ENCODE peak calls at places on chromosomes 16 and 17, in six cellular contexts. B is dorsolateral prefrontal cortex, R is uterus, D is A549, E is stomach, Q is GM23248. C is an unnamed sample.

GRCh38 chr16:75011634-75012307 is 12.9 kb downstream of the ZNRF1 start:
- DNase-seq in B (no peak), R (peak; percentile 60), D (peak; percentile 59), E (no peak), Q (peak; percentile 93), C (no peak)

GRCh38 chr17:50203589-50204345 is 2.3 kb upstream of the COL1A1 start:
- DNase-seq in B (peak; percentile 19), R (peak; percentile 80), D (no peak), E (no peak), Q (peak; percentile 99), C (no peak)

GRCh38 chr16:73432794-73433455 is 385.0 kb upstream of the ZFHX3 start:
- DNase-seq in B (no peak), R (no peak), D (no peak), E (no peak), Q (no peak), C (no peak)

GRCh38 chr17:319266-319665 is 33.3 kb downstream of the RPH3AL start:
- DNase-seq in B (peak; percentile 38), R (no peak), D (no peak), E (no peak), Q (no peak), C (no peak)

GRCh38 chr16:19700319-19700781 is 17.7 kb downstream of the KNOP1 start:
- DNase-seq in B (no peak), R (peak; percentile 65), D (peak; percentile 76), E (no peak), Q (peak; percentile 73), C (no peak)

GRCh38 chr16:4661661-4662060 is 31.7 kb upstream of the NUDT16L1 start:
- DNase-seq in B (no peak), R (no peak), D (no peak), E (peak; percentile 84), Q (no peak), C (no peak)

GRCh38 chr17:63701477-63702222 is 1.7 kb upstream of the LIMD2 start:
- DNase-seq in B (no peak), R (no peak), D (no peak), E (peak; percentile 41), Q (no peak), C (no peak)

GRCh38 chr17:37731056-37731455 is 13.8 kb downstream of the HNF1B start:
- DNase-seq in B (no peak), R (no peak), D (no peak), E (no peak), Q (no peak), C (no peak)

GRCh38 chr17:11943759-11944347 is 53.4 kb downstream of the ZNF18 start:
- DNase-seq in B (no peak), R (no peak), D (no peak), E (no peak), Q (no peak), C (no peak)
- H3K27ac ChIP-seq in B (no peak overlapping the region), R (no peak overlapping the region), D (peak overlapping the region; percentile 21), E (no peak overlapping the region), Q (no peak overlapping the region), C (no peak overlapping the region)

GRCh38 chr16:12021578-12022265 is 45.2 kb downstream of the SNX29 start:
- DNase-seq in B (no peak), R (no peak), D (no peak), E (no peak), Q (no peak), C (no peak)
- H3K27ac ChIP-seq in B (no peak overlapping the region), R (no peak overlapping the region), D (no peak overlapping the region), E (no peak overlapping the region), Q (no peak overlapping the region), C (no peak overlapping the region)

GRCh38 chr16:86581458-86581857 is 3.1 kb downstream of the FOXL1 start:
- DNase-seq in B (no peak), R (no peak), D (no peak), E (no peak), Q (peak; percentile 59), C (no peak)
- H3K27ac ChIP-seq in B (no peak overlapping the region), R (no peak overlapping the region), D (no peak overlapping the region), E (no peak overlapping the region), Q (peak overlapping the region; percentile 86), C (no peak overlapping the region)

DNA sequence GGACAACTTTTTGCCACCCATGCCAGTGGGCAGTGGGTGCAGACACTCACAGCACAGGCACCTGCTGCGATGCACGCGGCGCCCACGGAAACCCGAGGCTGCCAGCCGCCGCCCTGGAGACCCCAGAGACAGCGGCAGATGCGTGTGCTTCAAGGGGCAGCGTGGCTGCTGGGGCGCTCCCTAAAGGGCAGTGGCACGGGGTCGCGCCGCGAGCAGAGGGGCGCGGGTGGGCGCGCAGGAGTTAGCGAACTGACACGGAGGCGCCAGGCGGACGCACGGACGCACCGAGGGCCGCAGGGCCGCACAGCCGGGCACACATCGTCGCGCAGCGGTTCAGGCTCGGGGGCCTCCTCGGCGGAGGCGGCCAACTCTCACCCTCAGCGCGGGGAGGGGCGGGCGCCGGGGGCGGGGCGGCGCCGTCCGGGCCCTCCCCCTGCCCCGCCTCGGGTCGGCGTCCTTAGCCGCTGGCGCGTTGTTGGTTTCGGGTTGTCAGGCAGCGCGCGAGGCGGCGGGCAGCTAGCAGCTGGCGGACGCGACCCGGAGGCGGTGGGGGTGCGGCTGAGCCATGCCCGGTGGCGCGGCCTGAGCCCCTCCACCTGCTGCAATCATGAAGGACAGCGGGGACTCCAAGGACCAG is at the start of gene KIF19:
- DNase-seq in B (peak; percentile 79), R (no peak), D (no peak), E (peak; percentile 55), Q (peak; percentile 35), C (peak; percentile 64)
- H3K27ac ChIP-seq in B (no peak within 1 kb of the TSS), R (no peak within 1 kb of the TSS), D (no peak within 1 kb of the TSS), E (no peak within 1 kb of the TSS), Q (no peak within 1 kb of the TSS), C (peak within 1 kb of the TSS; percentile 80)

DNA sequence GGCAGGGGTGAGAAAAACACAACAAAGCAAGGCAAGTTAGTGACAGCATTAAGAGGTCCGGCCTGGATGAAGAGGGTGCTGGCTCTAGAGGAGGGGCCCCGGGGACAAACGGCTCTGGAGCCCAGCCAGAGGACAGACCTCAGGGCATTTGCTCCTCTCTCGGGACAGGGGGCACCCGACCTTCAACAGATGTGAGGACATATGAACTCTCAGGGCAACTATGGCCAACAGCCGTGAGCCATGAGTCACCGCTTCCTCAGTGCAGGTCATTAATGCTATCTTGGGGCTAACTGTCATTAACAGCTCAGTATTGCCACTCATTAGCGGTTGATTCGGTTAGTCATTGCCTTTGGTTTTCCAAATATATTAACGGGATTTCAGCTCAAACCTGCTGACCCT is 9.7 kb upstream of the ARL5C start:
- DNase-seq in B (no peak), R (no peak), D (no peak), E (no peak), Q (peak; percentile 29), C (no peak)
- H3K27ac ChIP-seq in B (no peak overlapping the region), R (no peak overlapping the region), D (no peak overlapping the region), E (no peak overlapping the region), Q (no peak overlapping the region), C (no peak overlapping the region)

DNA sequence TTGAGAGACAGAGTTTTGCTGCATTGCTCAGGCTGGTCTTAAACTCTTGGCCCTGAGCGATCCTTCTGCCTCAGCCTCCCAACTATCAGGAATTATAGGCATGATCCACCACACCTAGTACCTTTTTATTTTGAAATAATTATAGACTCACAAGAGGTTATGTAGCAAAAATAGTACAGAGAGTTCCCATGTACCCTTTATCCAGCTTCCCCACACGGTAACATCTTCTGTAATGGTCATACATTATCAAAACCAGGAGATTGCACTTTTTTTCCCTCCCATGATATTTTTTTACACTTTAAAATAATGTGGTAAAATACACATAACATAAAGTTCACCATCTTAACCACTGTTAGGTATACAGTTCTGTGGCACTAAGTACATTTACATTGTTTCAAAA is 28.8 kb upstream of the CACNG4 start:
- DNase-seq in B (no peak), R (no peak), D (no peak), E (no peak), Q (no peak), C (no peak)
- H3K27ac ChIP-seq in B (no peak overlapping the region), R (no peak overlapping the region), D (no peak overlapping the region), E (no peak overlapping the region), Q (no peak overlapping the region), C (no peak overlapping the region)